ENCODE peak calls at places on chromosomes 4 and X, in five cellular contexts. W, D, S, Q and I are unnamed samples.

GRCh38 chr4:90419124-90419711 is 292.0 kb downstream of the CCSER1 start:
- DNase-seq in W (no peak), D (peak), S (no peak), Q (peak), I (no peak)

GRCh38 chrX:85851418-85851817 is 195.9 kb downstream of the CHM start:
- DNase-seq in W (no peak), D (no peak), S (peak), Q (peak), I (no peak)

GRCh38 chr4:77931452-77932135 is 69.0 kb downstream of the MRPL1 start:
- DNase-seq in W (no peak), D (no peak), S (no peak), Q (peak), I (no peak)

GRCh38 chrX:45517090-45517973 is 316.7 kb upstream of the DIPK2B start:
- DNase-seq in W (no peak), D (no peak), S (no peak), Q (peak), I (peak)

GRCh38 chr4:7017446-7018048 is 25.6 kb upstream of the TADA2B start:
- DNase-seq in W (no peak), D (no peak), S (no peak), Q (no peak), I (peak)

GRCh38 chr4:75653845-75654503 is 19.2 kb downstream of the G3BP2 start:
- DNase-seq in W (no peak), D (no peak), S (no peak), Q (peak), I (no peak)

GRCh38 chrX:72128183-72128834 is 3.4 kb downstream of the RTL5 start:
- DNase-seq in W (no peak), D (no peak), S (no peak), Q (no peak), I (peak)

GRCh38 chr4:118964891-118965411 is 76.3 kb downstream of the SYNPO2 start:
- DNase-seq in W (no peak), D (no peak), S (no peak), Q (peak), I (peak)

GRCh38 chr4:16026155-16026761 is 57.6 kb downstream of the PROM1 start:
- DNase-seq in W (peak), D (no peak), S (no peak), Q (peak), I (no peak)

GRCh38 chr4:69764311-69764710 is 3.9 kb upstream of the SULT1B1 start:
- DNase-seq in W (no peak), D (no peak), S (no peak), Q (no peak), I (no peak)